ENCODE peak calls at places on chromosomes 16 and 17, in nine cellular contexts. R is endothelial cell, E is T-cell, P is ascending aorta, O is T-helper 1 cell, X is nephron progenitor cell, Y is T-helper 17 cell, T is BE2C, B is HCEC 1CT. N is an unnamed sample.

GRCh38 chr16:81661082-81661481 is 118.0 kb upstream of the PLCG2 start:
- DNase-seq in B (no peak), X (no peak), R (no peak), O (no peak), P (no peak), Y (no peak), T (no peak), E (no peak), N (no peak)

GRCh38 chr17:76076100-76076764 is 1.7 kb downstream of the GALR2 start:
- DNase-seq in R (no peak), O (no peak), Y (no peak), P (no peak), T (no peak), X (peak; percentile 30), E (no peak), B (no peak), N (no peak)

GRCh38 chr16:58027341-58028167 is 2.0 kb downstream of the MMP15 start:
- DNase-seq in B (no peak), E (no peak), O (no peak), X (peak; percentile 47), P (no peak), Y (no peak), T (no peak), R (no peak), N (no peak)

GRCh38 chr17:21374455-21375161 is 1.5 kb upstream of the KCNJ12 start:
- DNase-seq in O (no peak), R (no peak), X (no peak), Y (no peak), E (no peak), P (no peak), B (no peak), T (no peak), N (no peak)

GRCh38 chr17:7363311-7363710 is 8.4 kb downstream of the TMEM95 start:
- DNase-seq in T (no peak), R (no peak), E (no peak), P (no peak), Y (no peak), O (no peak), B (peak; percentile 28), X (no peak), N (no peak)

GRCh38 chr17:50183439-50184001 is 17.7 kb downstream of the SGCA start:
- DNase-seq in Y (no peak), O (no peak), P (no peak), X (no peak), B (no peak), T (no peak), E (no peak), R (no peak), N (no peak)

GRCh38 chr16:28324235-28324886 is 32.0 kb downstream of the SBK1 start:
- DNase-seq in T (no peak), R (no peak), O (no peak), P (no peak), E (no peak), B (no peak), Y (no peak), X (no peak), N (no peak)

GRCh38 chr17:16013943-16014407 is 14.4 kb downstream of the TTC19 start:
- DNase-seq in E (no peak), T (peak; percentile 16), Y (no peak), X (no peak), B (peak; percentile 87), P (no peak), R (peak; percentile 43), O (no peak), N (no peak)

GRCh38 chr16:48365601-48366164 is 19.5 kb downstream of the SIAH1 start:
- DNase-seq in E (peak; percentile 54), P (peak; percentile 93), O (peak; percentile 71), T (peak; percentile 96), B (peak; percentile 91), Y (peak; percentile 66), R (peak; percentile 86), X (peak; percentile 89), N (peak; percentile 65)

GRCh38 chr17:41049110-41049509 is 2.0 kb upstream of the KRTAP2-1 start:
- DNase-seq in Y (no peak), B (peak; percentile 91), X (no peak), E (no peak), T (no peak), O (no peak), P (no peak), R (no peak), N (no peak)